ENCODE peak calls at places on chromosomes 16 and 17, in seven cellular contexts. R, G, Z, Q, X, N and S are unnamed samples.

GRCh38 chr17:7146115-7146514 is 31.5 kb upstream of the ASGR2 start:
- DNase-seq in R (no peak), G (no peak), Z (no peak), Q (no peak), X (no peak), N (no peak), S (no peak)

GRCh38 chr16:4409081-4409932 is 7.1 kb downstream of the CORO7 start:
- DNase-seq in R (no peak), G (no peak), Z (peak), Q (no peak), X (peak), N (no peak), S (no peak)

GRCh38 chr17:50640701-50641338 is 6.1 kb downstream of the ABCC3 start:
- DNase-seq in R (no peak), G (peak), Z (no peak), Q (no peak), X (no peak), N (no peak), S (no peak)

GRCh38 chr17:2975469-2975958 is 87.9 kb downstream of the OR1D5 start:
- DNase-seq in R (no peak), G (peak), Z (no peak), Q (no peak), X (no peak), N (no peak), S (no peak)

GRCh38 chr17:7929158-7930029 is at the start of gene KCNAB3:
- DNase-seq in R (no peak), G (no peak), Z (peak), Q (no peak), X (no peak), N (no peak), S (peak)

GRCh38 chr16:12171206-12171605 is 194.7 kb downstream of the SNX29 start:
- DNase-seq in R (no peak), G (no peak), Z (no peak), Q (no peak), X (no peak), N (no peak), S (no peak)

GRCh38 chr17:57563968-57564367 is 181.1 kb downstream of the CCDC182 start:
- DNase-seq in R (no peak), G (no peak), Z (no peak), Q (no peak), X (no peak), N (peak), S (no peak)

GRCh38 chr17:49604314-49604869 is 28.7 kb downstream of the NXPH3 start:
- DNase-seq in R (no peak), G (no peak), Z (no peak), Q (no peak), X (no peak), N (no peak), S (no peak)

GRCh38 chr17:57935833-57936807 is 19.1 kb downstream of the CUEDC1 start:
- DNase-seq in R (peak), G (peak), Z (no peak), Q (no peak), X (no peak), N (no peak), S (no peak)

GRCh38 chr17:35731239-35731931 is at the start of gene RASL10B:
- DNase-seq in R (no peak), G (peak), Z (peak), Q (no peak), X (no peak), N (peak), S (no peak)